ENCODE peak calls at places on chromosomes 12 and 14, in eight cellular contexts. D is lung; J is Calu3; P is neuronal stem cell; H is central memory CD4-positive, alpha-beta T cell; L is dorsolateral prefrontal cortex; I is activated T-helper 1 cell treated with anti-CD3 and anti-CD28 coated beads, Interleukin-12 subunit alpha, Interleukin-12 subunit beta, Interleukin-2, Interleukin-4 antibody, amounts not matched to agents 30 ng/mL and 10 ng/mL and 1 ng/mL, durations not matched to agents 14 hours and 24 hours and 36 hours; O is cardiac fibroblast. C is an unnamed sample.

GRCh38 chr14:57066463-57066862 is 202.2 kb downstream of the EXOC5 start:
- DNase-seq in J (no peak), O (no peak), I (no peak), D (no peak), H (no peak), P (no peak), L (no peak), C (no peak)

GRCh38 chr12:2638273-2639019 is 156.3 kb upstream of the FKBP4 start:
- DNase-seq in D (no peak), I (no peak), H (no peak), L (no peak), J (no peak), P (no peak), O (no peak), C (no peak)

GRCh38 chr14:33307691-33308369 is 369.2 kb downstream of the NPAS3 start:
- DNase-seq in O (peak), H (no peak), J (no peak), P (no peak), I (no peak), L (no peak), D (no peak), C (peak)

GRCh38 chr12:70576341-70577282 is 60.6 kb downstream of the PTPRB start:
- DNase-seq in L (no peak), J (peak), P (peak), I (no peak), H (peak), O (peak), D (no peak), C (peak)

GRCh38 chr12:108730337-108731104 is 797 bp downstream of the CORO1C start:
- DNase-seq in H (no peak), D (peak), L (peak), J (peak), I (peak), O (peak), P (peak), C (no peak)

GRCh38 chr12:56897844-56898341 is 36.3 kb downstream of the SDR9C7 start:
- DNase-seq in P (no peak), J (no peak), D (no peak), O (no peak), I (no peak), H (no peak), L (no peak), C (no peak)

GRCh38 chr14:100440207-100440631 is 117.1 kb downstream of the SLC25A47 start:
- DNase-seq in I (no peak), P (peak), H (peak), O (peak), L (peak), J (peak), D (peak), C (no peak)

GRCh38 chr12:43315961-43316360 is 236.0 kb downstream of the ADAMTS20 start:
- DNase-seq in L (no peak), J (no peak), H (no peak), O (no peak), I (no peak), P (no peak), D (no peak), C (no peak)

GRCh38 chr12:28027947-28028724 is 55.6 kb upstream of the PTHLH start:
- DNase-seq in P (no peak), D (no peak), L (no peak), J (no peak), O (no peak), H (no peak), I (no peak), C (no peak)

GRCh38 chr14:36771256-36771655 is 109.6 kb downstream of the PAX9 start:
- DNase-seq in P (no peak), I (no peak), J (peak), H (no peak), D (no peak), O (no peak), L (no peak), C (no peak)

GRCh38 chr12:34395056-34396005 is 373.0 kb downstream of the ALG10 start:
- DNase-seq in O (no peak), I (no peak), H (no peak), P (no peak), J (no peak), L (peak), D (peak), C (no peak)

GRCh38 chr12:42448841-42449240 is 122.9 kb downstream of the PPHLN1 start:
- DNase-seq in P (no peak), H (no peak), D (no peak), O (no peak), L (no peak), I (no peak), J (no peak), C (no peak)

GRCh38 chr12:94640134-94640928 is 10.0 kb downstream of the TMCC3 start:
- DNase-seq in P (no peak), L (no peak), H (peak), O (peak), I (peak), J (no peak), D (no peak), C (peak)

GRCh38 chr14:65412189-65412846 is at the start of gene FUT8:
- DNase-seq in P (peak), I (peak), O (peak), L (peak), D (peak), J (peak), H (peak), C (peak)

GRCh38 chr14:23186913-23187654 is 3.6 kb upstream of the SLC7A8 start:
- DNase-seq in P (no peak), J (peak), L (no peak), O (peak), D (no peak), H (no peak), I (no peak), C (no peak)

GRCh38 chr14:19920021-19920657 is at the start of gene OR4K5:
- DNase-seq in L (no peak), J (no peak), H (no peak), I (no peak), P (no peak), O (no peak), D (no peak), C (no peak)

GRCh38 chr14:77100961-77101360 is 2.9 kb downstream of the CIPC start:
- DNase-seq in P (no peak), D (no peak), J (no peak), H (no peak), L (no peak), O (no peak), I (no peak), C (no peak)

GRCh38 chr14:86203843-86204242 is 673.9 kb downstream of the FLRT2 start:
- DNase-seq in O (no peak), H (no peak), P (no peak), L (no peak), I (no peak), J (no peak), D (no peak), C (no peak)

GRCh38 chr12:91140660-91141045 is 29.4 kb upstream of the LUM start:
- DNase-seq in O (peak), H (no peak), D (no peak), L (no peak), I (no peak), J (no peak), P (no peak), C (no peak)

GRCh38 chr14:87160964-87161363 is 832.0 kb downstream of the GALC start:
- DNase-seq in D (no peak), J (no peak), O (no peak), P (no peak), I (no peak), H (no peak), L (no peak), C (no peak)

GRCh38 chr14:55889124-55889523 is 229.1 kb upstream of the PELI2 start:
- DNase-seq in D (no peak), I (no peak), H (no peak), P (no peak), L (no peak), O (no peak), J (peak), C (no peak)

GRCh38 chr14:101810897-101811620 is 49.5 kb downstream of the PPP2R5C start:
- DNase-seq in I (no peak), O (no peak), H (no peak), P (no peak), J (no peak), L (no peak), D (no peak), C (no peak)

GRCh38 chr12:47771304-47771703 is 1.7 kb upstream of the SLC48A1 start:
- DNase-seq in H (no peak), L (no peak), P (no peak), I (no peak), O (no peak), D (no peak), J (no peak), C (no peak)

GRCh38 chr14:22448035-22448904 is 140.8 kb downstream of the DAD1 start:
- DNase-seq in D (no peak), O (no peak), I (no peak), H (no peak), L (no peak), J (no peak), P (no peak), C (no peak)

GRCh38 chr12:43579240-43579639 is 27.2 kb upstream of the ADAMTS20 start:
- DNase-seq in O (no peak), P (no peak), D (no peak), I (no peak), L (no peak), H (no peak), J (no peak), C (no peak)

GRCh38 chr12:3832738-3833137 is 40.5 kb downstream of the PARP11 start:
- DNase-seq in D (no peak), L (no peak), J (no peak), H (no peak), I (no peak), O (no peak), P (no peak), C (no peak)

GRCh38 chr14:104148433-104149277 is 10.3 kb downstream of the KIF26A start:
- DNase-seq in D (no peak), L (peak), I (no peak), H (no peak), P (no peak), O (no peak), J (no peak), C (no peak)

GRCh38 chr14:61695695-61696527 is 598 bp downstream of the HIF1A start:
- DNase-seq in I (peak), P (peak), O (peak), L (peak), H (peak), J (peak), D (peak), C (no peak)

GRCh38 chr12:42801271-42801670 is 211.7 kb upstream of the PRICKLE1 start:
- DNase-seq in O (no peak), D (no peak), J (no peak), I (no peak), L (no peak), P (no peak), H (no peak), C (no peak)

GRCh38 chr12:75011120-75011519 is 198.5 kb downstream of the KCNC2 start:
- DNase-seq in H (no peak), P (no peak), O (no peak), J (peak), I (no peak), D (no peak), L (no peak), C (no peak)

GRCh38 chr14:102516531-102517411 is 7.2 kb upstream of the ANKRD9 start:
- DNase-seq in J (peak), O (no peak), H (peak), I (peak), D (no peak), L (no peak), P (peak), C (no peak)

GRCh38 chr12:96425321-96425720 is 25.1 kb upstream of the CDK17 start:
- DNase-seq in L (no peak), O (peak), I (peak), D (no peak), H (no peak), J (peak), P (no peak), C (peak)

GRCh38 chr12:60981473-60981872 is 1278.7 kb upstream of the USP15 start:
- DNase-seq in P (no peak), L (no peak), O (no peak), D (no peak), H (no peak), J (no peak), I (no peak), C (no peak)

GRCh38 chr14:62179367-62180018 is 417.3 kb downstream of the SNAPC1 start:
- DNase-seq in J (peak), H (no peak), L (peak), P (peak), D (peak), O (peak), I (peak), C (peak)

GRCh38 chr12:121576851-121577391 is 3.9 kb downstream of the KDM2B start:
- DNase-seq in L (no peak), I (no peak), P (peak), D (no peak), J (no peak), H (no peak), O (peak), C (peak)

GRCh38 chr12:7072024-7072423 is 11.5 kb downstream of the C1S start:
- DNase-seq in I (no peak), D (no peak), P (no peak), J (no peak), H (no peak), O (no peak), L (no peak), C (no peak)

GRCh38 chr12:29888777-29889176 is 105.0 kb upstream of the TMTC1 start:
- DNase-seq in J (no peak), D (no peak), H (no peak), O (no peak), P (no peak), I (no peak), L (no peak), C (no peak)

GRCh38 chr12:108495823-108496579 is 19.1 kb upstream of the FICD start:
- DNase-seq in I (no peak), L (no peak), J (no peak), D (no peak), H (no peak), P (no peak), O (no peak), C (no peak)

GRCh38 chr14:59328410-59328809 is 136.8 kb downstream of the GPR135 start:
- DNase-seq in D (no peak), P (no peak), O (no peak), H (no peak), L (no peak), I (no peak), J (no peak), C (no peak)

GRCh38 chr12:2323538-2324261 is 270.9 kb downstream of the CACNA1C start:
- DNase-seq in P (no peak), L (no peak), I (no peak), H (no peak), O (peak), D (no peak), J (no peak), C (no peak)